ENCODE peak calls at places on chromosomes 3 and 15, in seven cellular contexts. O is stimulated activated CD4-positive, alpha-beta T cell treated with anti-CD3 and anti-CD28 coated beads, Interleukin-15, amount 100 ng/mL, for 1 hour; V is MCF 10A; G is activated CD4-positive, alpha-beta T cell treated with anti-CD3 and anti-CD28 coated beads for 48 hours; N is HFF-Myc; H is T47D; I is hypothalamus. Z is an unnamed sample.
A peak's percentile ranks its signal among the peaks of the same experiment; 100 is the strongest.

GRCh38 chr3:173583496-173583895 is 186.0 kb downstream of the NLGN1 start:
- DNase-seq in O (no peak), V (no peak), G (no peak), N (no peak), H (no peak), I (no peak), Z (no peak)

GRCh38 chr15:80485370-80486164 is 81.4 kb downstream of the ARNT2 start:
- DNase-seq in O (no peak), V (peak; percentile 10), G (no peak), N (no peak), H (no peak), I (no peak), Z (no peak)

GRCh38 chr15:78930577-78931388 is 14.1 kb downstream of the CTSH start:
- DNase-seq in O (no peak), V (peak; percentile 97), G (no peak), N (peak; percentile 81), H (peak; percentile 56), I (no peak), Z (no peak)

GRCh38 chr3:11581237-11582122 is 62.2 kb downstream of the VGLL4 start:
- DNase-seq in O (no peak), V (no peak), G (no peak), N (no peak), H (no peak), I (peak; percentile 35), Z (no peak)

GRCh38 chr3:54563661-54564200 is 364.1 kb downstream of the LRTM1 start:
- DNase-seq in O (no peak), V (no peak), G (no peak), N (no peak), H (no peak), I (no peak), Z (no peak)

GRCh38 chr3:62261121-62261520 is 112.2 kb downstream of the FEZF2 start:
- DNase-seq in O (no peak), V (peak; percentile 61), G (no peak), N (no peak), H (no peak), I (no peak), Z (no peak)

GRCh38 chr15:98787936-98788757 is 139.8 kb downstream of the IGF1R start:
- DNase-seq in O (no peak), V (peak; percentile 11), G (no peak), N (no peak), H (no peak), I (no peak), Z (no peak)

GRCh38 chr3:170346481-170347125 is 10.9 kb upstream of the SKIL start:
- DNase-seq in O (no peak), V (peak; percentile 35), G (no peak), N (no peak), H (no peak), I (no peak), Z (no peak)

GRCh38 chr3:197224034-197224444 is 74.4 kb downstream of the DLG1 start:
- DNase-seq in O (no peak), V (peak; percentile 67), G (no peak), N (peak; percentile 32), H (peak; percentile 74), I (no peak), Z (no peak)

GRCh38 chr3:50265988-50266387 is 3.0 kb upstream of the SEMA3B start:
- DNase-seq in O (no peak), V (no peak), G (no peak), N (no peak), H (no peak), I (no peak), Z (no peak)

GRCh38 chr3:155111971-155112370 is 31.9 kb downstream of the MME start:
- DNase-seq in O (no peak), V (no peak), G (no peak), N (no peak), H (no peak), I (no peak), Z (no peak)

GRCh38 chr3:63967675-63968611 is 55.4 kb downstream of the PSMD6 start:
- DNase-seq in O (no peak), V (peak; percentile 41), G (peak; percentile 22), N (no peak), H (no peak), I (no peak), Z (no peak)

GRCh38 chr3:86958534-86958933 is 32.4 kb downstream of the VGLL3 start:
- DNase-seq in O (no peak), V (no peak), G (no peak), N (no peak), H (no peak), I (no peak), Z (no peak)

GRCh38 chr15:77419050-77419835 is 661 bp downstream of the PEAK1 start:
- DNase-seq in O (peak; percentile 2), V (peak; percentile 23), G (peak; percentile 63), N (no peak), H (peak; percentile 25), I (peak; percentile 57), Z (peak; percentile 70)

GRCh38 chr15:90412356-90413194 is 24.5 kb downstream of the IQGAP1 start:
- DNase-seq in O (no peak), V (peak; percentile 46), G (no peak), N (peak; percentile 52), H (no peak), I (no peak), Z (no peak)

GRCh38 chr3:42655331-42655888 is 1.9 kb downstream of the ZBTB47 start:
- DNase-seq in O (no peak), V (no peak), G (no peak), N (no peak), H (peak; percentile 29), I (peak; percentile 65), Z (no peak)

GRCh38 chr15:77083381-77084160 is 12.7 kb upstream of the TSPAN3 start:
- DNase-seq in O (peak; percentile 25), V (peak; percentile 81), G (peak; percentile 81), N (no peak), H (peak; percentile 92), I (peak; percentile 77), Z (peak; percentile 64)

GRCh38 chr3:151903501-151903991 is 30.1 kb downstream of the SUCNR1 start:
- DNase-seq in O (no peak), V (no peak), G (no peak), N (no peak), H (no peak), I (no peak), Z (no peak)

GRCh38 chr3:136021798-136022197 is 56.3 kb downstream of the PPP2R3A start:
- DNase-seq in O (no peak), V (no peak), G (no peak), N (no peak), H (no peak), I (no peak), Z (no peak)

GRCh38 chr3:170483485-170484262 is 65.0 kb downstream of the CLDN11 start:
- DNase-seq in O (no peak), V (peak; percentile 36), G (no peak), N (no peak), H (no peak), I (no peak), Z (no peak)

GRCh38 chr15:90230071-90230494 is 3.7 kb downstream of the CIB1 start:
- DNase-seq in O (no peak), V (no peak), G (no peak), N (no peak), H (no peak), I (peak; percentile 47), Z (no peak)

GRCh38 chr3:193593666-193594025 is 638 bp downstream of the OPA1 start:
- DNase-seq in O (no peak), V (peak; percentile 34), G (peak; percentile 71), N (no peak), H (peak; percentile 18), I (no peak), Z (peak; percentile 48)

GRCh38 chr15:85354432-85354831 is 26.0 kb upstream of the AKAP13 start:
- DNase-seq in O (no peak), V (no peak), G (no peak), N (no peak), H (no peak), I (no peak), Z (no peak)

GRCh38 chr15:70902105-70902504 is 9.5 kb downstream of the LRRC49 start:
- DNase-seq in O (no peak), V (peak; percentile 48), G (no peak), N (peak; percentile 54), H (no peak), I (no peak), Z (no peak)

GRCh38 chr3:177356113-177356512 is 158.8 kb upstream of the TBL1XR1 start:
- DNase-seq in O (no peak), V (no peak), G (no peak), N (no peak), H (no peak), I (no peak), Z (no peak)

GRCh38 chr15:31293655-31294054 is 33.0 kb upstream of the KLF13 start:
- DNase-seq in O (no peak), V (peak; percentile 59), G (no peak), N (no peak), H (no peak), I (no peak), Z (no peak)

GRCh38 chr15:52217186-52217585 is 26.0 kb upstream of the GNB5 start:
- DNase-seq in O (no peak), V (peak; percentile 21), G (peak; percentile 46), N (no peak), H (no peak), I (no peak), Z (peak; percentile 15)

GRCh38 chr15:99181544-99181943 is 67.8 kb downstream of the TTC23 start:
- DNase-seq in O (no peak), V (no peak), G (no peak), N (no peak), H (no peak), I (no peak), Z (no peak)

GRCh38 chr3:185992801-185993467 is 55.1 kb upstream of the TRA2B start:
- DNase-seq in O (no peak), V (no peak), G (no peak), N (no peak), H (no peak), I (no peak), Z (no peak)

GRCh38 chr3:13203398-13204176 is 130.4 kb upstream of the IQSEC1 start:
- DNase-seq in O (no peak), V (no peak), G (no peak), N (no peak), H (no peak), I (no peak), Z (no peak)

GRCh38 chr15:70265466-70265978 is 167.8 kb upstream of the TLE3 start:
- DNase-seq in O (no peak), V (no peak), G (no peak), N (no peak), H (no peak), I (no peak), Z (no peak)

GRCh38 chr3:169232863-169233262 is 430.6 kb downstream of the MECOM start:
- DNase-seq in O (no peak), V (peak; percentile 16), G (no peak), N (no peak), H (no peak), I (no peak), Z (no peak)

GRCh38 chr3:184514151-184514490 is 47.5 kb upstream of the EPHB3 start:
- DNase-seq in O (no peak), V (no peak), G (no peak), N (no peak), H (no peak), I (no peak), Z (no peak)

GRCh38 chr3:188389711-188390346 is 235.9 kb downstream of the LPP start:
- DNase-seq in O (no peak), V (peak; percentile 48), G (peak; percentile 71), N (no peak), H (no peak), I (peak; percentile 23), Z (peak; percentile 59)

GRCh38 chr3:185813691-185814215 is 11.1 kb downstream of the IGF2BP2 start:
- DNase-seq in O (no peak), V (peak; percentile 73), G (no peak), N (no peak), H (no peak), I (no peak), Z (no peak)

GRCh38 chr3:151962371-151962770 is 88.9 kb downstream of the SUCNR1 start:
- DNase-seq in O (no peak), V (no peak), G (no peak), N (peak; percentile 52), H (no peak), I (no peak), Z (no peak)

GRCh38 chr3:172061724-172062184 is 22.4 kb downstream of the FNDC3B start:
- DNase-seq in O (no peak), V (peak; percentile 31), G (no peak), N (no peak), H (no peak), I (no peak), Z (no peak)

GRCh38 chr15:68335251-68335650 is 57.7 kb downstream of the FEM1B start:
- DNase-seq in O (no peak), V (peak; percentile 97), G (no peak), N (no peak), H (no peak), I (peak; percentile 46), Z (no peak)

Z was measured in activated naive CD8-positive, alpha-beta T cell treated with anti-CD3 and anti-CD28 coated beads for 36 hours.